ENCODE peak calls at places on chromosomes 6 and 20, in seven cellular contexts. A is esophagus squamous epithelium, L is endodermal cell, O is psoas muscle, V is left lung, U is thoracic aorta, D is uterus. N is an unnamed sample.

GRCh38 chr6:150846641-150847040 is 18.9 kb upstream of the MTHFD1L start:
- DNase-seq in A (no peak), L (no peak), V (no peak), U (no peak), O (no peak), D (no peak), N (no peak)

GRCh38 chr6:87203448-87204023 is 48.2 kb downstream of the ZNF292 start:
- DNase-seq in L (peak; percentile 44), U (no peak), A (no peak), O (no peak), V (no peak), D (no peak), N (no peak)

GRCh38 chr20:58342104-58342945 is 32.8 kb downstream of the RAB22A start:
- DNase-seq in U (no peak), D (no peak), V (no peak), O (no peak), A (no peak), L (no peak), N (no peak)

GRCh38 chr6:25100288-25100687 is 164.5 kb upstream of the RIPOR2 start:
- DNase-seq in L (no peak), D (no peak), A (no peak), O (no peak), U (no peak), V (no peak), N (no peak)

GRCh38 chr20:24912397-24913075 is 36.5 kb upstream of the CST7 start:
- DNase-seq in D (no peak), V (peak; percentile 61), A (no peak), O (no peak), U (no peak), L (peak; percentile 18), N (no peak)

GRCh38 chr6:149545258-149545753 is 537 bp downstream of the PPIL4 start:
- DNase-seq in L (peak; percentile 67), A (peak; percentile 6), D (peak; percentile 42), U (no peak), O (peak; percentile 24), V (no peak), N (peak; percentile 83)

GRCh38 chr6:131122516-131122915 is 12.8 kb upstream of the AKAP7 start:
- DNase-seq in L (no peak), A (no peak), D (no peak), V (no peak), U (no peak), O (no peak), N (no peak)

GRCh38 chr6:35238843-35239289 is 20.7 kb upstream of the ZNF76 start:
- DNase-seq in D (no peak), L (peak; percentile 94), A (no peak), O (no peak), U (peak; percentile 49), V (no peak), N (no peak)

GRCh38 chr20:57625181-57625958 is 5.1 kb upstream of the ZBP1 start:
- DNase-seq in L (no peak), U (no peak), D (no peak), O (no peak), V (peak; percentile 43), A (no peak), N (no peak)

GRCh38 chr6:127022297-127022696 is 96.2 kb upstream of the RSPO3 start:
- DNase-seq in D (peak; percentile 18), L (no peak), A (no peak), U (no peak), O (no peak), V (no peak), N (no peak)

GRCh38 chr6:7615611-7616383 is 25.8 kb downstream of the SNRNP48 start:
- DNase-seq in U (no peak), L (peak; percentile 80), A (no peak), V (no peak), O (no peak), D (no peak), N (peak; percentile 8)

GRCh38 chr20:32224463-32224862 is 16.8 kb downstream of the POFUT1 start:
- DNase-seq in V (no peak), O (no peak), A (no peak), L (no peak), U (no peak), D (no peak), N (no peak)

GRCh38 chr20:46558511-46558959 is 8.1 kb upstream of the OCSTAMP start:
- DNase-seq in U (no peak), V (no peak), L (no peak), D (peak; percentile 25), A (no peak), O (peak; percentile 50), N (no peak)

GRCh38 chr6:43805695-43806040 is 35.7 kb downstream of the VEGFA start:
- DNase-seq in V (no peak), O (no peak), D (no peak), A (no peak), L (no peak), U (no peak), N (no peak)

GRCh38 chr6:43806758-43807227 is 36.8 kb downstream of the VEGFA start:
- DNase-seq in V (no peak), O (no peak), L (no peak), D (no peak), A (no peak), U (no peak), N (no peak)

GRCh38 chr6:43807228-43808061 is 37.4 kb downstream of the VEGFA start:
- DNase-seq in U (no peak), V (no peak), D (no peak), A (no peak), O (peak; percentile 77), L (no peak), N (no peak)

GRCh38 chr6:43804550-43805223 is 34.7 kb downstream of the VEGFA start:
- DNase-seq in U (no peak), O (no peak), D (no peak), A (no peak), V (no peak), L (no peak), N (no peak)

DNA sequence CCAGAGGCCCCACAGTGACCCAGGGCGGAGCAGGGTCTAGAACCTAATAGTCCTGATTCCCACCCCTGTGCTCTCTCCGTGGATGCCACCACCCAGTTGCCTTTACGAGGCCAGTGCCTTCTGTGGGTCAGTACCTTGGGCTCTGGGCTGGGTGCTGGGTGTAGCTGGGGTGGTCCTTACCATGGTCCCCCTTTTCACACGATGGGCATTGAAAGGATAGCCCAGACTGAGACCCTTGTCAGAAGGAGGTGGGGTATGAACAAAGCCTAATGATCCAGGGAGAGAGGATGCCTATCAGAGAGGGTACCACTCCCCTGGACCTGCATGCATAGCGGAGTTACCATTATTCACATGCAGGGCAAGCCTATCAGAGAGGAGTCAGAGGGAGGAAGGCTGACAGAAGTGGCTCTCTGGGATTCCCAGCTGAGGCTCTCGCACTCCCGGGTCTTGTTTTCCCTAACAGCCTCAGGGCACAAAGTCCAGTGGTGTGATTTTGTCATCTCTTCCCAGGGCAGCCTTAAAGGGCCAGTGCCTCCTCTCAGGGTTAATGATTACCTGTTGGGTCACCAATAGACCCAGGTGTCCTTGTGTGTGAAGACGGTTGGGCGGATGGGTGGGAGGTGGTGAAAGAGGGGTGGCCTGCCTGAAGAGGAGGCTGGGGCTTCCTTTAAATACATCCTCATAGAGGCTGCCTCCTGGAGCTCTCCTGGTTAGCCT is 36.2 kb downstream of the VEGFA start:
- DNase-seq in L (no peak), O (no peak), V (no peak), A (no peak), D (no peak), U (no peak), N (no peak)
- H3K4me3 ChIP-seq in L (no peak overlapping the region), O (no peak overlapping the region), V (no peak overlapping the region), A (no peak overlapping the region), D (no peak overlapping the region), U (no peak overlapping the region), N (no peak overlapping the region)

DNA sequence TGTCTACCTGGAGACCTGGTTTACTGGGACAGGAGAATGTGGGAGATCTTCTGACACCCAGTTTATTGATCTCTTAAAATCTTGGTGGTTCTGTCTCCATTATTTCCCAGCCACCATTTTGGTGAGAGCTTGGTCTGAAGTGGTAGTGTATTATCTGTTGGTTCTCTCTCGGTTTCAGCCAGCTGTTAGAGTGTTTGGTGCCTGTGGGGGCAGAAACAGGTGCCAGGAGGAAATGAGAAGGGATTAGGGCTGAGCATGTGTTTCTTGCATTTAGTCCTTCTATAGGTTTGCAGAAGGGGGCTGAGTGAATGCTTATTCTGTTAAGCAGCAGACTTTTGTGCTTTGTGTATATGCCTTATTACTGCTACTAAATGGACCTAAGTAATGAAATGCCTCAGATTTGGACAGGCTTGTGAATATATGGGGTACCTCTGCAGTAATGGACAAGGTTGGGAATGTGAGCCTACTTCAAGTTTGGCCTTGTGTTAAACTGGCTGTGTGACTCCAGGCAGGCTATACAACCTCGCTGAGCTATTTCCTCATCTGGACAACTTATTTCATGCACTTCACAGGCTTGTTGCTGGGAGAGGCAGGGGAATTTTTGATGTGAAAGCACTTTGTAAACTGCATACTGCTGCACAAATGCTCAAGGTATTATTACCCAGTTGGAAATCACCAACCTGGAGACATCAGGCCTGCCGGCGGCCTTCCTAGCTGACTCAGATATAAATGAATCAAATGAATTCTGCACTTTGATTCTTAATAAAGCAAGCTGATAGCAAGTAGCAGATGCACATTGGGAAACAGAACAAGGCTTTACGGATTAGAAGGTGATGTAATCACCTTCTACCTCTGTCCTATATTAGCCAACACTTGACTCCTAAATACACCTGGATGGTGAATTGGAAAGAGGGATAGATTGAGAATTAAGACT is 9.9 kb downstream of the JARID2 start:
- DNase-seq in V (no peak), U (no peak), L (no peak), A (no peak), D (no peak), O (no peak), N (no peak)
- H3K4me1 ChIP-seq in V (peaks cover 11% of the 10 kb centered on the region), U (peaks cover 42% of the 10 kb centered on the region), L (peaks cover 16% of the 10 kb centered on the region), A (peaks cover 20% of the 10 kb centered on the region), D (no peaks in the 10 kb centered on the region), O (peaks cover 82% of the 10 kb centered on the region), N (peaks cover 57% of the 10 kb centered on the region)

GRCh38 chr20:53692465-53693067 is 98.9 kb upstream of the ZNF217 start:
- DNase-seq in L (peak; percentile 53), D (no peak), A (no peak), O (peak; percentile 50), V (no peak), U (peak; percentile 28), N (no peak)

GRCh38 chr20:53691811-53692192 is 98.2 kb upstream of the ZNF217 start:
- DNase-seq in U (no peak), D (no peak), V (no peak), O (no peak), L (no peak), A (no peak), N (no peak)

GRCh38 chr20:53688085-53688484 is 94.4 kb upstream of the ZNF217 start:
- DNase-seq in D (no peak), A (no peak), U (no peak), V (no peak), O (no peak), L (no peak), N (no peak)

GRCh38 chr20:53693265-53693871 is 99.7 kb upstream of the ZNF217 start:
- DNase-seq in A (no peak), L (no peak), U (no peak), D (no peak), O (no peak), V (no peak), N (no peak)

GRCh38 chr20:53691060-53691810 is 97.6 kb upstream of the ZNF217 start:
- DNase-seq in O (no peak), U (no peak), V (no peak), L (no peak), D (no peak), A (no peak), N (no peak)
- H3K27ac ChIP-seq in O (no peak overlapping the region), U (no peak overlapping the region), V (no peak overlapping the region), L (no peak overlapping the region), D (no peak overlapping the region), A (peak overlapping the region; percentile 63), N (no peak overlapping the region)

DNA sequence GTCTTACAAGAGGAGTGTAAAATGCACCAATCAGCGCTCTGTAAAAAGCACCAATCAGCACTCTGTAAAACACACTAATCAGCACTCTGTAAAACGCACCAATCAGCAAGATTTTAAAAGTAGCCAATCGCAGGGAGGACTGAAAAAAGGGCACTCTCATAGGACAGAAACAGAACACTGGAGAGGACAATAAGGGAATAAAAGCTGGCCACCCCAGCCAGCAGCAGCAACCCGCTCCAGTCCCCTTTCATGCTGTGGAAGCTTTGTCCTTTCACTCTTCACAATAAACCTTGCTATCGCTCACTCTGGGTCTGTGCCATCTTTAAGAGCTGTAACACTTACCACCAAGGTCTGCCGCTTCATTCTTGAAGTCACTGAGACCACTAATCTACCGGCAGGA is 1.7 kb upstream of the AIG1 start:
- DNase-seq in O (no peak), D (no peak), U (no peak), L (no peak), V (no peak), A (no peak), N (no peak)
- H3K4me3 ChIP-seq in O (peak overlapping the region; percentile 70), D (no peak overlapping the region), U (no peak overlapping the region), L (no peak overlapping the region), V (no peak overlapping the region), A (no peak overlapping the region), N (no peak overlapping the region)